ENCODE peak calls at places on chromosome 1, in nine cellular contexts. L is stimulated activated CD8-positive, alpha-beta memory T cell treated with anti-CD3 and anti-CD28 coated beads, Interleukin-7, amount 100 ng/mL, for 1 hour; P is left cardiac atrium; S is transverse colon; Z is T follicular helper cell; F is NCI-H1417 treated with DMSO at 0.1 percent for 48 hours; W is NCI-H1694; R is NCI-H460; B is activated CD4-positive, alpha-beta T cell treated with anti-CD3 and anti-CD28 coated beads, Interleukin-2, amount 50 U/mL, for 1 hour. X is an unnamed sample.
A peak's percentile ranks its signal among the peaks of the same experiment; 100 is the strongest.

GRCh38 chr1:5779608-5780323 is 212.5 kb downstream of the NPHP4 start:
- DNase-seq in W (no peak), P (no peak), F (no peak), Z (no peak), S (no peak), B (no peak), L (no peak), R (no peak), X (no peak)

GRCh38 chr1:223717695-223718363 is 5.5 kb downstream of the CAPN2 start:
- DNase-seq in Z (no peak), W (no peak), L (no peak), B (no peak), P (no peak), R (no peak), S (no peak), F (no peak), X (peak; percentile 23)

GRCh38 chr1:154419620-154420020 is 14.5 kb downstream of the IL6R start:
- DNase-seq in S (peak; percentile 79), P (peak; percentile 91), B (peak; percentile 44), W (peak; percentile 44), F (no peak), Z (peak; percentile 28), L (no peak), R (peak; percentile 81), X (peak; percentile 26)

GRCh38 chr1:38482080-38482826 is 377.3 kb downstream of the RRAGC start:
- DNase-seq in F (no peak), S (no peak), W (no peak), L (no peak), P (no peak), B (no peak), R (no peak), Z (no peak), X (no peak)

GRCh38 chr1:40868051-40868723 is 6.0 kb upstream of the CITED4 start:
- DNase-seq in P (no peak), L (no peak), B (no peak), Z (no peak), S (no peak), W (no peak), R (no peak), F (no peak), X (no peak)

GRCh38 chr1:51305371-51305823 is 25.0 kb downstream of the TTC39A start:
- DNase-seq in F (no peak), Z (no peak), W (no peak), R (no peak), B (no peak), L (no peak), P (no peak), S (peak; percentile 44), X (no peak)

GRCh38 chr1:58584082-58584895 is 7.2 kb upstream of the TACSTD2 start:
- DNase-seq in P (peak; percentile 73), F (no peak), R (peak; percentile 45), W (no peak), B (no peak), S (peak; percentile 41), L (no peak), Z (no peak), X (no peak)

GRCh38 chr1:117189109-117189437 is 21.7 kb downstream of the VTCN1 start:
- DNase-seq in P (no peak), F (no peak), S (no peak), R (no peak), B (no peak), Z (no peak), L (no peak), W (no peak), X (no peak)

GRCh38 chr1:177983824-177984528 is 14.1 kb upstream of the SEC16B start:
- DNase-seq in Z (no peak), R (peak; percentile 9), F (no peak), S (peak; percentile 21), P (peak; percentile 42), W (peak; percentile 96), B (no peak), L (no peak), X (no peak)

GRCh38 chr1:221294244-221294643 is 415.0 kb downstream of the HLX start:
- DNase-seq in B (no peak), S (no peak), L (no peak), R (no peak), W (no peak), Z (no peak), P (no peak), F (no peak), X (no peak)

GRCh38 chr1:44377925-44378784 is 23.1 kb upstream of the ERI3 start:
- DNase-seq in W (peak; percentile 81), F (peak; percentile 9), S (peak; percentile 24), Z (peak; percentile 18), L (no peak), P (peak; percentile 41), B (peak; percentile 30), R (peak; percentile 29), X (peak; percentile 54)

GRCh38 chr1:89908294-89908992 is 86.5 kb upstream of the ZNF326 start:
- DNase-seq in Z (no peak), W (no peak), S (no peak), F (no peak), R (no peak), P (no peak), L (no peak), B (no peak), X (no peak)

GRCh38 chr1:115230281-115230680 is 107.8 kb downstream of the NGF start:
- DNase-seq in S (no peak), Z (no peak), W (no peak), L (no peak), P (no peak), B (no peak), F (no peak), R (no peak), X (no peak)

GRCh38 chr1:23168079-23168461 is 586 bp downstream of the LUZP1 start:
- DNase-seq in Z (peak; percentile 16), F (no peak), B (peak; percentile 13), R (no peak), L (no peak), W (no peak), S (peak; percentile 39), P (peak; percentile 49), X (peak; percentile 51)

GRCh38 chr1:12407050-12407961 is 177.5 kb downstream of the VPS13D start:
- DNase-seq in L (no peak), R (peak; percentile 25), W (no peak), F (no peak), B (no peak), P (no peak), Z (no peak), S (no peak), X (peak; percentile 19)

GRCh38 chr1:211484738-211485479 is 7.1 kb downstream of the RD3 start:
- DNase-seq in P (no peak), B (no peak), F (no peak), R (no peak), L (no peak), W (no peak), Z (no peak), S (no peak), X (no peak)

GRCh38 chr1:109947582-109948284 is 36.8 kb upstream of the AHCYL1 start:
- DNase-seq in R (no peak), F (no peak), W (no peak), B (no peak), Z (no peak), P (no peak), S (no peak), L (no peak), X (no peak)

GRCh38 chr1:10914056-10914455 is 98.4 kb upstream of the TARDBP start:
- DNase-seq in Z (no peak), R (no peak), P (no peak), L (no peak), B (no peak), F (no peak), W (no peak), S (no peak), X (no peak)

GRCh38 chr1:248748211-248748610 is 7.3 kb downstream of the LYPD8 start:
- DNase-seq in R (no peak), W (no peak), F (no peak), L (no peak), S (no peak), B (no peak), Z (no peak), P (no peak), X (no peak)

GRCh38 chr1:113904292-113904673 is 316 bp downstream of the AP4B1 start:
- DNase-seq in R (no peak), W (peak; percentile 60), S (no peak), F (no peak), B (no peak), L (no peak), P (no peak), Z (no peak), X (no peak)

GRCh38 chr1:67052741-67053534 is 1.0 kb downstream of the SLC35D1 start:
- DNase-seq in S (peak; percentile 33), F (no peak), L (no peak), R (no peak), B (no peak), W (no peak), P (peak; percentile 28), Z (peak; percentile 2), X (peak; percentile 16)

GRCh38 chr1:93708734-93709481 is 27.3 kb upstream of the BCAR3 start:
- DNase-seq in R (no peak), L (no peak), W (no peak), S (no peak), P (peak; percentile 57), Z (no peak), B (no peak), F (peak; percentile 19), X (no peak)

GRCh38 chr1:229217716-229218115 is 53.2 kb upstream of the RAB4A start:
- DNase-seq in F (no peak), L (no peak), W (no peak), R (no peak), Z (no peak), B (no peak), S (no peak), P (no peak), X (no peak)

GRCh38 chr1:59750612-59751395 is 63.9 kb upstream of the HOOK1 start:
- DNase-seq in S (peak; percentile 21), B (no peak), Z (no peak), P (peak; percentile 36), F (no peak), W (no peak), R (no peak), L (no peak), X (no peak)

GRCh38 chr1:156551866-156552265 is 20.5 kb downstream of the IQGAP3 start:
- DNase-seq in R (no peak), S (no peak), P (no peak), Z (no peak), B (no peak), F (no peak), L (no peak), W (no peak), X (no peak)

GRCh38 chr1:198220428-198220827 is 63.6 kb downstream of the NEK7 start:
- DNase-seq in F (no peak), S (no peak), W (no peak), L (no peak), Z (no peak), B (no peak), R (peak; percentile 77), P (no peak), X (no peak)

GRCh38 chr1:36657826-36658225 is 175.1 kb upstream of the CSF3R start:
- DNase-seq in R (no peak), P (no peak), L (no peak), B (no peak), S (no peak), F (no peak), W (no peak), Z (no peak), X (no peak)